ENCODE peak calls at places on chromosomes 2 and 18, in six cellular contexts. J is stomach, P is mammary epithelial cell, A is psoas muscle, U is cardiac muscle cell, B is body of pancreas. I is an unnamed sample.

GRCh38 chr2:184599875-184600227 is 1.5 kb downstream of the ZNF804A start:
- DNase-seq in P (no peak), U (no peak), J (no peak), B (no peak), A (no peak), I (no peak)

GRCh38 chr2:215681799-215682594 is 246.1 kb upstream of the FN1 start:
- DNase-seq in U (no peak), A (no peak), J (no peak), B (no peak), P (no peak), I (no peak)

GRCh38 chr2:28047698-28048097 is 157.2 kb downstream of the BABAM2 start:
- DNase-seq in P (peak; percentile 64), A (no peak), U (no peak), J (no peak), B (no peak), I (no peak)

GRCh38 chr2:84486436-84487115 is 27.5 kb upstream of the SUCLG1 start:
- DNase-seq in A (no peak), U (no peak), J (peak; percentile 83), B (peak; percentile 78), P (no peak), I (no peak)

GRCh38 chr2:165219491-165219890 is 15.6 kb upstream of the SCN3A start:
- DNase-seq in A (no peak), B (no peak), U (no peak), P (peak; percentile 8), J (no peak), I (no peak)

GRCh38 chr2:76667764-76668163 is 854.4 kb downstream of the LRRTM4 start:
- DNase-seq in U (peak; percentile 18), B (no peak), P (no peak), A (no peak), J (no peak), I (no peak)

GRCh38 chr18:2914185-2914584 is 67.4 kb downstream of the EMILIN2 start:
- DNase-seq in B (no peak), A (peak; percentile 79), P (no peak), U (peak; percentile 29), J (no peak), I (no peak)

GRCh38 chr2:47535073-47535472 is 132.1 kb downstream of the MSH2 start:
- DNase-seq in A (no peak), B (no peak), J (no peak), U (no peak), P (no peak), I (no peak)

GRCh38 chr18:64095056-64095455 is 53.8 kb downstream of the LINC00305 start:
- DNase-seq in J (no peak), P (no peak), A (no peak), B (no peak), U (no peak), I (no peak)

GRCh38 chr2:118970396-118971135 is 28.6 kb downstream of the MARCO start:
- DNase-seq in P (peak; percentile 49), B (no peak), A (no peak), U (no peak), J (no peak), I (no peak)

GRCh38 chr2:176321916-176322315 is 52.7 kb downstream of the MTX2 start:
- DNase-seq in A (no peak), U (no peak), J (no peak), B (no peak), P (no peak), I (no peak)

GRCh38 chr18:58023108-58023507 is 20.9 kb upstream of the NEDD4L start:
- DNase-seq in B (no peak), P (no peak), U (no peak), A (no peak), J (no peak), I (no peak)

GRCh38 chr18:6406075-6406909 is 8.4 kb downstream of the L3MBTL4 start:
- DNase-seq in A (no peak), B (no peak), P (peak; percentile 2), J (no peak), U (no peak), I (no peak)

GRCh38 chr2:241884951-241885700 is 15.6 kb downstream of the RTP5 start:
- DNase-seq in P (no peak), J (no peak), A (peak; percentile 33), B (peak; percentile 42), U (no peak), I (no peak)

GRCh38 chr2:6556755-6557154 is 309.0 kb downstream of the CMPK2 start:
- DNase-seq in B (no peak), U (no peak), A (no peak), J (no peak), P (no peak), I (peak; percentile 73)

GRCh38 chr2:124272442-124272841 is 247.4 kb downstream of the CNTNAP5 start:
- DNase-seq in U (no peak), B (no peak), J (no peak), P (no peak), A (no peak), I (no peak)

GRCh38 chr2:70921839-70922590 is 13.7 kb upstream of the ATP6V1B1 start:
- DNase-seq in P (no peak), A (peak; percentile 13), B (no peak), U (no peak), J (peak; percentile 7), I (no peak)

GRCh38 chr2:119219873-119220272 is 3.8 kb upstream of the STEAP3 start:
- DNase-seq in J (no peak), B (no peak), U (no peak), A (no peak), P (no peak), I (no peak)

GRCh38 chr2:119531292-119531691 is 7.0 kb upstream of the SCTR start:
- DNase-seq in J (no peak), A (no peak), B (no peak), P (no peak), U (no peak), I (no peak)

GRCh38 chr2:195533771-195534642 is 123.0 kb upstream of the SLC39A10 start:
- DNase-seq in B (no peak), P (peak; percentile 84), J (no peak), A (peak; percentile 58), U (peak; percentile 29), I (no peak)

GRCh38 chr2:72112981-72113846 is 34.4 kb downstream of the CYP26B1 start:
- DNase-seq in B (no peak), P (no peak), J (no peak), U (no peak), A (no peak), I (no peak)

GRCh38 chr2:107263596-107264090 is 377.7 kb upstream of the ST6GAL2 start:
- DNase-seq in B (no peak), J (no peak), U (no peak), P (no peak), A (no peak), I (no peak)

GRCh38 chr2:226179010-226179409 is 620.6 kb downstream of the IRS1 start:
- DNase-seq in A (no peak), J (no peak), U (no peak), B (no peak), P (peak; percentile 70), I (no peak)

DNA sequence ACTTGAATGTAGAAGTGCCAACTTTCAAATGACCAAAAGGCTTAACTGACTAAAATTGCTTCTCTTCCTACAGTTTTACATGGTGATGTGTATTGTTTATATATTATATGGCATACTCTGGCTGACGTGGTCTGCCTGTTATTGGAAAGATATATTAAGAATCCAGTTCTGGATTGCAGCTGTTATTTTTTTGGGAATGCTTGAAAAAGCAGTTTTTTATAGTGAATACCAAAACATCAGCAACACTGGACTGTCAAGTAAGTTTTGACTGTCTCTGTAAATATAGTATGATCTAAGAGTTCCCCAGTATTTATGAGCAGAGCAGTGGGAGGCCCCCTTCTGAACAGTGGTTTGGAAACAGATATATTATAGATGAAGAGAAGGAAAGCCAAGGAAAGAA is 26.2 kb downstream of the TMEM87B start:
- DNase-seq in U (no peak), P (no peak), B (no peak), J (no peak), A (no peak), I (no peak)
- H3K36me3 ChIP-seq in U (peaks cover 17% of the 10 kb centered on the region), P (peaks cover 23% of the 10 kb centered on the region), B (peaks cover 14% of the 10 kb centered on the region), J (peaks cover 84% of the 10 kb centered on the region), A (no peaks in the 10 kb centered on the region), I (peaks cover 3% of the 10 kb centered on the region)

GRCh38 chr2:239008004-239008403 is 160.1 kb downstream of the TWIST2 start:
- DNase-seq in U (no peak), J (peak; percentile 1), A (no peak), P (no peak), B (no peak), I (no peak)

GRCh38 chr2:239002960-239003932 is 155.4 kb downstream of the TWIST2 start:
- DNase-seq in U (no peak), J (no peak), B (no peak), A (no peak), P (peak; percentile 37), I (no peak)

GRCh38 chr2:239006886-239007285 is 159.0 kb downstream of the TWIST2 start:
- DNase-seq in U (no peak), B (no peak), J (peak; percentile 23), A (no peak), P (peak; percentile 33), I (peak; percentile 10)

GRCh38 chr2:239003933-239004636 is 156.2 kb downstream of the TWIST2 start:
- DNase-seq in J (no peak), U (no peak), P (no peak), A (no peak), B (no peak), I (no peak)

GRCh38 chr2:239005586-239005985 is 157.7 kb downstream of the TWIST2 start:
- DNase-seq in U (no peak), B (no peak), A (no peak), P (no peak), J (no peak), I (no peak)
- H3K27me3 ChIP-seq in U (no peaks in the 10 kb centered on the region), B (no peaks in the 10 kb centered on the region), A (no peaks in the 10 kb centered on the region), P (no peaks in the 10 kb centered on the region), J (no peaks in the 10 kb centered on the region), I (peaks cover 6% of the 10 kb centered on the region)

GRCh38 chr2:144515694-144516416 is 4.1 kb downstream of the ZEB2 start:
- DNase-seq in A (peak; percentile 79), P (no peak), B (no peak), J (no peak), U (peak; percentile 61), I (no peak)
- H3K4me1 ChIP-seq in A (peaks cover 24% of the 10 kb centered on the region), P (peaks cover 14% of the 10 kb centered on the region), B (peaks cover 21% of the 10 kb centered on the region), J (peaks cover 35% of the 10 kb centered on the region), U (peaks cover 45% of the 10 kb centered on the region), I (peaks cover 10% of the 10 kb centered on the region)

GRCh38 chr18:49566985-49567384 is 5.1 kb downstream of the LIPG start:
- DNase-seq in J (no peak), U (no peak), P (no peak), B (no peak), A (no peak), I (no peak)

GRCh38 chr18:49573835-49574234 is 12.0 kb downstream of the LIPG start:
- DNase-seq in A (no peak), P (no peak), J (no peak), B (no peak), U (no peak), I (no peak)

GRCh38 chr18:49569701-49570100 is 7.8 kb downstream of the LIPG start:
- DNase-seq in U (no peak), J (no peak), P (peak; percentile 46), A (no peak), B (no peak), I (no peak)

GRCh38 chr18:49570836-49571235 is 9.0 kb downstream of the LIPG start:
- DNase-seq in A (no peak), B (no peak), P (no peak), J (no peak), U (no peak), I (no peak)

DNA sequence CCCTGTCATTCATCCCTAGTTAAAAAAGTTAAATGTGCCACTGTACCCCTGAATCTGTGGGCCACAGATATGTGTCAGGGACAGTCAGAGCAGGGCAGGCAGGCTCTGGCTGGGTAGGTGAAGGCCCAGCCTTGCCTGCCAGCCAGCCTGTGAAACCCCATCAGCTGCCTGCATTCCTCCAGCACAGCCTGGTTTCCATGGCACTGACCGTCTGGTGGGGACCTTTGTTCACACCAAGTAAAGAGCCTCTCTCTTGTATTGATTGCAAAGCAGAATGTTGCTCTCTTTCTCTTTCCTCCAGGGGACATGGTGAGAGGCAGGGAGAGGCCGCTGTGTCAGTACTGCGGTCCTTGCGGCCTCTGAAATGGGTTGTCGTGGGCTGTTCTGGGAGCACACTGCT is 11.1 kb downstream of the LIPG start:
- DNase-seq in U (no peak), P (peak; percentile 9), J (no peak), B (no peak), A (no peak), I (no peak)
- H3K36me3 ChIP-seq in U (no peaks in the 10 kb centered on the region), P (peaks cover 33% of the 10 kb centered on the region), J (no peaks in the 10 kb centered on the region), B (no peaks in the 10 kb centered on the region), A (no peaks in the 10 kb centered on the region), I (no peaks in the 10 kb centered on the region)

I was measured in Panc1.